ENCODE peak calls at places on chromosome 3, in five cellular contexts. V is right cardiac atrium, G is dorsolateral prefrontal cortex, O is IMR-90, Z is hepatocyte. E is an unnamed sample. For H3K27me3, the result is how much of the 10 kb centered on the place peaks cover.

GRCh38 chr3:10432156-10432845 is 73.1 kb downstream of the ATP2B2 start:
- DNase-seq in V (no peak), O (no peak), G (no peak), Z (no peak), E (no peak)

GRCh38 chr3:126474498-126475410 is 937 bp downstream of the ZXDC start:
- DNase-seq in O (peak), Z (peak), V (peak), G (no peak), E (peak)

GRCh38 chr3:42786212-42786611 is 13.2 kb upstream of the CCDC13 start:
- DNase-seq in G (no peak), Z (no peak), V (no peak), O (no peak), E (no peak)

GRCh38 chr3:195251336-195252065 is 19.5 kb downstream of the XXYLT1 start:
- DNase-seq in V (no peak), O (no peak), G (peak), Z (no peak), E (no peak)

GRCh38 chr3:171574556-171575240 is 114.5 kb upstream of the TNIK start:
- DNase-seq in G (no peak), Z (no peak), O (no peak), V (no peak), E (no peak)

GRCh38 chr3:101801174-101801573 is 22.2 kb downstream of the NXPE3 start:
- DNase-seq in O (no peak), V (no peak), G (no peak), Z (no peak), E (no peak)

GRCh38 chr3:123027292-123028232 is at the start of gene SEMA5B:
- DNase-seq in Z (peak), V (peak), G (no peak), O (no peak), E (no peak)

GRCh38 chr3:27560484-27561056 is 76.4 kb upstream of the SLC4A7 start:
- DNase-seq in O (no peak), V (no peak), G (no peak), Z (no peak), E (no peak)

GRCh38 chr3:82281205-82281604 is 519.8 kb upstream of the GBE1 start:
- DNase-seq in G (no peak), V (no peak), Z (peak), O (no peak), E (no peak)

GRCh38 chr3:20008646-20009045 is 3.4 kb downstream of the PP2D1 start:
- DNase-seq in O (no peak), V (no peak), Z (no peak), G (no peak), E (no peak)

GRCh38 chr3:188286087-188286513 is 132.1 kb downstream of the LPP start:
- DNase-seq in O (peak), G (no peak), V (peak), Z (no peak), E (peak)

GRCh38 chr3:33440578-33441321 is 545 bp upstream of the UBP1 start:
- DNase-seq in O (peak), Z (peak), G (peak), V (peak), E (peak)

GRCh38 chr3:17278006-17278405 is 393.3 kb downstream of the PLCL2 start:
- DNase-seq in V (no peak), O (no peak), Z (no peak), G (no peak), E (no peak)

GRCh38 chr3:12875857-12876451 is 34.6 kb upstream of the RPL32 start:
- DNase-seq in G (no peak), Z (peak), V (peak), O (no peak), E (peak)

GRCh38 chr3:139894638-139894989 is 40.4 kb upstream of the CLSTN2 start:
- DNase-seq in V (peak), G (no peak), O (no peak), Z (no peak), E (no peak)

GRCh38 chr3:81887448-81887847 is 126.0 kb upstream of the GBE1 start:
- DNase-seq in V (no peak), Z (no peak), G (no peak), O (no peak), E (no peak)

GRCh38 chr3:14787630-14788029 is 31.1 kb upstream of the FGD5 start:
- DNase-seq in V (no peak), O (no peak), Z (peak), G (no peak), E (no peak)

GRCh38 chr3:194549853-194550252 is 63.1 kb upstream of the ATP13A3 start:
- DNase-seq in Z (no peak), G (no peak), V (no peak), O (no peak), E (no peak)

GRCh38 chr3:66692108-66692750 is 191.4 kb upstream of the LRIG1 start:
- DNase-seq in V (no peak), O (no peak), Z (peak), G (no peak), E (no peak)

GRCh38 chr3:148648685-148649352 is 48.9 kb upstream of the AGTR1 start:
- DNase-seq in V (no peak), Z (no peak), O (peak), G (no peak), E (peak)

GRCh38 chr3:27533718-27534578 is 49.8 kb upstream of the SLC4A7 start:
- DNase-seq in V (peak), Z (peak), O (peak), G (no peak), E (peak)

GRCh38 chr3:186400026-186400425 is 38.0 kb upstream of the DGKG start:
- DNase-seq in O (no peak), Z (no peak), G (no peak), V (no peak), E (no peak)

GRCh38 chr3:147412491-147412916 is 3.3 kb downstream of the ZIC1 start:
- DNase-seq in G (no peak), V (no peak), O (no peak), Z (no peak), E (no peak)
- H3K27me3 ChIP-seq in G (half or more), V (under half), O (half or more), Z (half or more), E (under half)

GRCh38 chr3:71912839-71913495 is 128.0 kb upstream of the PROK2 start:
- DNase-seq in Z (no peak), V (no peak), G (no peak), O (no peak), E (no peak)
- H3K27me3 ChIP-seq in Z (under half), V (under half), G (under half), O (under half), E (under half)

DNA sequence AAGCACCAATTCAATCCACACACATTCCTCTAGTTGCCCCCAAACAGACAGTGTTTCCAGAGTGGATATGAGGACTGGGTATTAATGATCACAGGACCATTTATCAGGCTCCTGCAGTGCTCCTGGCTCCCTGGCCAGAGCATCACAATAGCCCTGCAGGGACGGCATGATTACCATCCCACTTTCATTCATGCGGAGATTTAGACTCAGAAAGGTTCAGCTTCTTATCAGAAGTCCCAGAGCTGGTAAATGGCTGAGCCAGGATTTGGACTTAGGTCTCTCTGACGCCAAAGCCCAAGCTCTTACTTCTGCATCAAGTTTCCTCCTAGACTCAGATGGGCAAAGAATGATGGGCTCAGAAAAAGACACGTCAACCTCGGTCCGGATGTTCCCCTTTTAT is 2.9 kb upstream of the EPHB3 start:
- DNase-seq in G (no peak), V (no peak), O (no peak), Z (no peak), E (no peak)
- H3K27me3 ChIP-seq in G (under half), V (under half), O (under half), Z (under half), E (under half)

GRCh38 chr3:43854916-43855315 is 164.2 kb downstream of the ABHD5 start:
- DNase-seq in Z (no peak), V (no peak), O (no peak), G (no peak), E (no peak)
- H3K27me3 ChIP-seq in Z (under half), V (under half), O (under half), G (under half), E (under half)

GRCh38 chr3:155173771-155174170 is 93.7 kb downstream of the MME start:
- DNase-seq in Z (no peak), V (no peak), O (no peak), G (no peak), E (no peak)

DNA sequence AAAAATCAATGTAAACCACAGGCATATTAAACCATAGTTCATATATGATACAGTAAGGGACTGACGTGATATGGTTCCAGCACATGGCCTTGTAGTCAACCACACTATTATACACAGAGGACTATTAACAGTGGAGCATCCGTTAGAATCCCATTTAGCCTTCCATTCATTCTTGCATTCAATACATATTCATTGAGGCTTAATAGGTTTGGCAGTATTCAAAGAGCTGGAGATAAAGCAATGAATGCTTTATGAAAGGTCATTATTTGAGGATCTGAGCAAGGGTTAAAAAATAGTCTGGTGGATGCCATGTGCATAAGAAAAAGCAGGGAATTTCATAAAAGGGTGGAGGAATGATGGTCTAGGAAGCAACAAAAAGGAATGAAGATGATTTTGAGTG is 89.1 kb downstream of the MME start:
- DNase-seq in G (no peak), V (no peak), Z (no peak), O (no peak), E (no peak)
- H3K27me3 ChIP-seq in G (under half), V (under half), Z (under half), O (under half), E (under half)